ENCODE peak calls at places on chromosomes 2 and 18, in eight cellular contexts. G, N, C, J, B, M, L and F are unnamed samples.

GRCh38 chr18:72075040-72075439 is 469.1 kb downstream of the CBLN2 start:
- DNase-seq in G (no peak), N (no peak), C (no peak), J (no peak), B (no peak), M (no peak), L (no peak), F (no peak)

GRCh38 chr18:44742126-44742525 is 61.4 kb downstream of the SETBP1 start:
- DNase-seq in G (no peak), N (no peak), C (no peak), J (no peak), B (no peak), M (no peak), L (no peak), F (no peak)

GRCh38 chr2:233905945-233906344 is 11.2 kb upstream of the TRPM8 start:
- DNase-seq in G (no peak), N (no peak), C (no peak), J (no peak), B (no peak), M (no peak), L (no peak), F (no peak)

GRCh38 chr2:136375017-136375901 is 257.3 kb upstream of the CXCR4 start:
- DNase-seq in G (no peak), N (no peak), C (no peak), J (no peak), B (no peak), M (no peak), L (no peak), F (no peak)

GRCh38 chr2:240893363-240893828 is 2.6 kb downstream of the MAB21L4 start:
- DNase-seq in G (no peak), N (peak; percentile 91), C (no peak), J (no peak), B (no peak), M (no peak), L (no peak), F (no peak)

GRCh38 chr2:16174693-16175045 is 234.3 kb downstream of the MYCN start:
- DNase-seq in G (no peak), N (no peak), C (no peak), J (no peak), B (no peak), M (no peak), L (no peak), F (no peak)

GRCh38 chr2:109383505-109384307 is 230.1 kb downstream of the SEPTIN10 start:
- DNase-seq in G (no peak), N (no peak), C (peak; percentile 11), J (no peak), B (peak; percentile 9), M (no peak), L (no peak), F (peak; percentile 1)

GRCh38 chr2:237749961-237750360 is 48.6 kb upstream of the RBM44 start:
- DNase-seq in G (no peak), N (no peak), C (no peak), J (no peak), B (no peak), M (no peak), L (no peak), F (no peak)

GRCh38 chr18:9521770-9522169 is 46.5 kb downstream of the RALBP1 start:
- DNase-seq in G (no peak), N (no peak), C (no peak), J (no peak), B (no peak), M (no peak), L (no peak), F (no peak)

GRCh38 chr2:235027558-235028214 is 75.9 kb downstream of the SH3BP4 start:
- DNase-seq in G (peak; percentile 59), N (no peak), C (no peak), J (peak; percentile 77), B (no peak), M (no peak), L (no peak), F (no peak)

GRCh38 chr2:48626047-48626446 is 8.4 kb downstream of the GTF2A1L start:
- DNase-seq in G (no peak), N (no peak), C (no peak), J (no peak), B (no peak), M (no peak), L (no peak), F (no peak)

GRCh38 chr2:216375288-216375687 is 3.0 kb upstream of the MARCHF4 start:
- DNase-seq in G (no peak), N (no peak), C (no peak), J (no peak), B (no peak), M (no peak), L (no peak), F (no peak)

GRCh38 chr2:240481720-240482119 is 46.3 kb downstream of the GPC1 start:
- DNase-seq in G (no peak), N (peak; percentile 1), C (peak; percentile 2), J (no peak), B (no peak), M (no peak), L (peak; percentile 42), F (no peak)

GRCh38 chr2:196635156-196635555 is 4.4 kb upstream of the CCDC150 start:
- DNase-seq in G (no peak), N (no peak), C (no peak), J (no peak), B (no peak), M (no peak), L (no peak), F (no peak)

GRCh38 chr2:53500181-53500580 is 267.4 kb upstream of the CHAC2 start:
- DNase-seq in G (no peak), N (no peak), C (no peak), J (no peak), B (no peak), M (no peak), L (no peak), F (peak; percentile 46)

GRCh38 chr2:230751062-230751461 is 38.4 kb downstream of the CAB39 start:
- DNase-seq in G (no peak), N (no peak), C (no peak), J (no peak), B (no peak), M (no peak), L (no peak), F (no peak)

DNA sequence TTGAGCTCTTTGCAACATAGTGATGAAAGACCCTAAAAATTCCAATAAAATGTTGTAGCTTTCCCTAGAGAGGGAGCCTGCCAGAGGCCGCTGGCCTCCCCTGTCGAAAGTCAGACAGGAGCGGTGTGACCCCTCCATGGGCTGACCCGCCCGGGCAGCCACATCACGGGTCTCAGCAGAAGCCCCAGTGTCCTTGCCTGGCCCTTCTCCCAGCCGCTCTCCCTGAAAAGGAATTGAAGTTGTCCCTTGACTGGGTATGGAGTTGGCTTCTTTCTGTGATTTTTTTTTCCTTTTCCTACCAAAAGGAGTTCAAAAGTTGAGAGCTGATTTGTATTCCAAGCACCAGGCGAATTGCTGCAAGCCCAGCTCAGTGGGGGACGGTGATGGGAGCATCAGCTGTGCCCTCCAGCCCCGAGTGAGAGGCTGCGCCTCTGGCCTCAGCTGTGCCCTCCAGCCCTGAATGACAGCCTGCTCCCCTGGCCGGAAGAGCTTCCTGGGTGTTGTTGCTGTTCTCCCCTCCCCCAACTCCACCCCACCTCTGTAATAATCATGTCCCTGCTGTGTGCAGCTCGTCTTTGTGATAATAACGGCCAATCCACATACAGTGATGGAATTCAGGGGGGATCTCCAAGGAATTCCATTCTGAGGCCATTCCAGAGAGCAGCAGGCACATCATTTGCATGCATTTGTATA is 501.1 kb downstream of the EIPR1 start:
- DNase-seq in G (no peak), N (no peak), C (no peak), J (no peak), B (no peak), M (no peak), L (no peak), F (no peak)
- H3K9me3 ChIP-seq in G (no peaks in the 10 kb centered on the region), N (no peaks in the 10 kb centered on the region), C (peaks cover 6% of the 10 kb centered on the region), J (no peaks in the 10 kb centered on the region), B (no peaks in the 10 kb centered on the region), M (no peaks in the 10 kb centered on the region), L (no peaks in the 10 kb centered on the region), F (no peaks in the 10 kb centered on the region)

GRCh38 chr2:122132292-122132691 is 376.8 kb downstream of the TSN start:
- DNase-seq in G (no peak), N (no peak), C (no peak), J (no peak), B (no peak), M (no peak), L (no peak), F (no peak)

GRCh38 chr2:122129399-122129798 is 373.9 kb downstream of the TSN start:
- DNase-seq in G (no peak), N (no peak), C (no peak), J (no peak), B (no peak), M (no peak), L (no peak), F (no peak)
- H3K9me3 ChIP-seq in G (no peaks in the 10 kb centered on the region), N (no peaks in the 10 kb centered on the region), C (peaks cover 25% of the 10 kb centered on the region), J (peaks cover 13% of the 10 kb centered on the region), B (no peaks in the 10 kb centered on the region), M (peaks cover 4% of the 10 kb centered on the region), L (peaks cover 29% of the 10 kb centered on the region), F (no peaks in the 10 kb centered on the region)

DNA sequence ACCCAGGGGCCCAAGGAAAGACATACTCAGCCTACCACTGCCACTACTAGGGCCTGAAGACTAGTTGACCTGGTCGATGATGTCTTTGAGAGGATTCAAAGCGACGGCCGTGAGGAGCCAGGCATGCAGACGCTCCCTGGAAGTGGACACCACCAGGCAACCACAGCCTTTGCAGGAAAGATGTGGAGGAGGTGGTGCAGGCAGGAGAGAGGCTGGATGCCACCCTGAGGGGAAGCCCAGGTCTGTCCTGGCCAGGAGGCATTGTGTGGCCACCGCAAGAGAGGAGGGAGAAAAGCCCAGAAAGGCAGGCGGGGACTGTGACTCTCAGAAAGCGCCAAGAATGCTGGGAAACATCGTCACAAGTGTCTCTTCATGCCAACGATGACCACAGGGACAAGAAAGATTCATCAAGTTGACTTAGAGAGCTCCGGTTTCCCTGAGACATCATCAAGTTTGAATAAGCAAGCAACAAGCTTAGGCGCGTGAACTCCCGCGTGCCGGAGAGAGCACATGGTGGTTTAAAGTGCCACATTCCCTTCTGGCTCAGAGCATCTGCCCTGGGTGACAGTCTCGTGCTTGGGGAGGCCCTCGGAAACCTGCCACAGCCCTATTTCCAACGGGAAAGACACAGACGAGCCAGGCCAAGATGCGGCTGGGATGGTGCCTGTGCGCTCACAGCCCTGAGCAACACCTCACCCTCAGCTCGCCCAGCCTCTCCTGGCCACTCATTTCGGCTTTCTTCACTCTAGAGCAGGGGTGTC is 464.5 kb upstream of the SALL3 start:
- DNase-seq in G (no peak), N (no peak), C (no peak), J (no peak), B (no peak), M (no peak), L (peak; percentile 30), F (no peak)
- H3K9me3 ChIP-seq in G (no peaks in the 10 kb centered on the region), N (no peaks in the 10 kb centered on the region), C (no peaks in the 10 kb centered on the region), J (no peaks in the 10 kb centered on the region), B (no peaks in the 10 kb centered on the region), M (no peaks in the 10 kb centered on the region), L (no peaks in the 10 kb centered on the region), F (no peaks in the 10 kb centered on the region)

DNA sequence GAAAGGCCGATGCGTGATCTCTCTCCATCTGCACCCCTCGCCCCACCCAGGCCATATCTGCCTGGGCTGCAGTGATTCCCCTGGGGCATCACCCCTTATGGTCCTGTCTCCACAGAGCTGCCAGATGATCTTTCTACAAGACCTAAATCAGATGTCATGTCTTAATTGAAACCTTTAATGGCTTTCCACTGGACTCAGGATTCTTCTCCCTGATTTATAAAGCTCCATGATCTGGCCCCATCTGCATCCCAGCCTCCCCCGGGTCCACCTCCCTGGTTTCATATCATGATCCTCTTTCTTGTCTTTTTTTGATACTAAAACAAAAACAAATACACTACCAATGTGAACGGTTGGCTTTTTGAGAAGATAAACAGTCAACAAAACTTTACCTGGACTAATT is 132.4 kb upstream of the SNTG2 start:
- DNase-seq in G (no peak), N (no peak), C (no peak), J (no peak), B (no peak), M (no peak), L (no peak), F (no peak)
- H3K9me3 ChIP-seq in G (no peaks in the 10 kb centered on the region), N (no peaks in the 10 kb centered on the region), C (no peaks in the 10 kb centered on the region), J (no peaks in the 10 kb centered on the region), B (no peaks in the 10 kb centered on the region), M (no peaks in the 10 kb centered on the region), L (no peaks in the 10 kb centered on the region), F (no peaks in the 10 kb centered on the region)